ENCODE peak calls at places on chromosomes 4 and X, in ten cellular contexts. Z is NCI-H2171, O is AG20443, L is GM23338, I is NCI-H2029, G is colonic mucosa, C is left colon, W is H54, A is amygdala, Q is astrocyte. N is an unnamed sample.

GRCh38 chr4:27018076-27018475 is 157.4 kb downstream of the STIM2 start:
- DNase-seq in A (no peak), Q (no peak), O (no peak), Z (no peak), I (no peak), W (no peak), L (no peak), C (no peak), G (no peak), N (no peak)

GRCh38 chr4:183455431-183456145 is 11.2 kb downstream of the CDKN2AIP start:
- DNase-seq in Z (no peak), G (no peak), A (no peak), W (no peak), C (no peak), Q (peak; percentile 49), O (peak; percentile 13), L (no peak), I (no peak), N (no peak)

GRCh38 chrX:131831185-131831520 is 191.9 kb upstream of the STK26 start:
- DNase-seq in G (no peak), Q (no peak), A (no peak), L (no peak), I (no peak), W (no peak), Z (no peak), O (no peak), C (no peak), N (no peak)

GRCh38 chr4:156773648-156774357 is 197.8 kb downstream of the PDGFC start:
- DNase-seq in O (no peak), L (no peak), W (no peak), A (no peak), C (no peak), G (no peak), I (no peak), Z (no peak), Q (peak; percentile 81), N (no peak)

GRCh38 chr4:41696768-41697167 is 51.8 kb downstream of the PHOX2B start:
- DNase-seq in Q (no peak), I (no peak), W (no peak), Z (no peak), O (no peak), G (no peak), A (no peak), C (no peak), L (peak; percentile 23), N (no peak)

GRCh38 chr4:140884431-140885058 is 128.4 kb upstream of the TBC1D9 start:
- DNase-seq in A (peak; percentile 9), W (peak; percentile 14), O (peak; percentile 82), Z (peak; percentile 20), C (peak; percentile 32), G (peak; percentile 41), Q (peak; percentile 59), L (peak; percentile 94), I (peak; percentile 41), N (peak; percentile 10)

GRCh38 chr4:6549445-6549844 is 25.5 kb upstream of the MAN2B2 start:
- DNase-seq in A (no peak), O (no peak), I (peak; percentile 11), L (peak; percentile 54), Q (no peak), C (no peak), Z (no peak), W (no peak), G (no peak), N (no peak)

GRCh38 chr4:147809171-147809570 is 77.3 kb downstream of the ARHGAP10 start:
- DNase-seq in I (no peak), Z (no peak), W (no peak), L (no peak), G (no peak), Q (no peak), A (no peak), O (no peak), C (no peak), N (no peak)

GRCh38 chr4:52019941-52020657 is at the start of gene LRRC66:
- DNase-seq in I (no peak), W (no peak), L (no peak), C (peak; percentile 87), G (peak; percentile 92), Q (no peak), O (no peak), A (no peak), Z (no peak), N (no peak)

GRCh38 chr4:80266267-80266901 is at the start of gene FGF5:
- DNase-seq in I (peak; percentile 52), O (peak; percentile 93), C (peak; percentile 41), A (no peak), L (peak; percentile 53), Z (no peak), Q (peak; percentile 86), G (no peak), W (peak; percentile 30), N (peak; percentile 89)

GRCh38 chr4:173448103-173448502 is 49.2 kb upstream of the SCRG1 start:
- DNase-seq in A (peak; percentile 58), Z (peak; percentile 76), Q (peak; percentile 59), C (peak; percentile 33), W (no peak), G (no peak), L (no peak), O (peak; percentile 67), I (peak; percentile 78), N (peak; percentile 76)

GRCh38 chrX:12956704-12957541 is 18.0 kb upstream of the TMSB4X start:
- DNase-seq in A (no peak), I (no peak), Q (peak; percentile 61), O (no peak), L (peak; percentile 41), Z (no peak), C (no peak), W (no peak), G (peak; percentile 50), N (no peak)

N was measured in cerebellum.